ENCODE peak calls at places on chromosome 3, in seven cellular contexts. X, K, N, Y, S, E and I are unnamed samples.

GRCh38 chr3:46646700-46647099 is 34.4 kb downstream of the FAM240A start:
- DNase-seq in X (no peak), K (peak), N (no peak), Y (no peak), S (no peak), E (no peak), I (no peak)

GRCh38 chr3:146814601-146815315 is 209.6 kb upstream of the PLSCR5 start:
- DNase-seq in X (no peak), K (peak), N (no peak), Y (no peak), S (no peak), E (no peak), I (no peak)

GRCh38 chr3:150235799-150236198 is 172.3 kb upstream of the TSC22D2 start:
- DNase-seq in X (no peak), K (peak), N (no peak), Y (no peak), S (peak), E (no peak), I (no peak)

GRCh38 chr3:152961323-152961722 is 126.4 kb downstream of the P2RY1 start:
- DNase-seq in X (peak), K (peak), N (no peak), Y (no peak), S (peak), E (no peak), I (no peak)

GRCh38 chr3:194598771-194599557 is 34.3 kb downstream of the TMEM44 start:
- DNase-seq in X (no peak), K (peak), N (no peak), Y (peak), S (no peak), E (no peak), I (no peak)

GRCh38 chr3:55870576-55870975 is 383.5 kb upstream of the WNT5A start:
- DNase-seq in X (no peak), K (no peak), N (no peak), Y (no peak), S (no peak), E (no peak), I (no peak)

GRCh38 chr3:38022301-38022700 is 7.1 kb downstream of the PLCD1 start:
- DNase-seq in X (peak), K (no peak), N (no peak), Y (no peak), S (no peak), E (no peak), I (no peak)

GRCh38 chr3:27633224-27633545 is 88.9 kb downstream of the EOMES start:
- DNase-seq in X (no peak), K (peak), N (no peak), Y (no peak), S (no peak), E (peak), I (no peak)

GRCh38 chr3:43919067-43919466 is 228.3 kb downstream of the ABHD5 start:
- DNase-seq in X (no peak), K (no peak), N (no peak), Y (no peak), S (no peak), E (no peak), I (no peak)

GRCh38 chr3:126481808-126482502 is 6.3 kb upstream of the ZXDC start:
- DNase-seq in X (peak), K (peak), N (peak), Y (peak), S (no peak), E (no peak), I (no peak)

GRCh38 chr3:120566243-120566980 is 29.7 kb upstream of the NDUFB4 start:
- DNase-seq in X (no peak), K (no peak), N (no peak), Y (no peak), S (no peak), E (no peak), I (no peak)

GRCh38 chr3:120568198-120568523 is 28.0 kb upstream of the NDUFB4 start:
- DNase-seq in X (no peak), K (no peak), N (no peak), Y (no peak), S (no peak), E (no peak), I (no peak)

GRCh38 chr3:120568624-120569023 is 27.5 kb upstream of the NDUFB4 start:
- DNase-seq in X (no peak), K (peak), N (no peak), Y (no peak), S (no peak), E (no peak), I (no peak)

GRCh38 chr3:120569224-120569915 is 26.8 kb upstream of the NDUFB4 start:
- DNase-seq in X (no peak), K (peak), N (no peak), Y (no peak), S (peak), E (no peak), I (no peak)

GRCh38 chr3:120567370-120568197 is 28.6 kb upstream of the NDUFB4 start:
- DNase-seq in X (peak), K (peak), N (no peak), Y (no peak), S (peak), E (peak), I (no peak)
- TF ChIP-seq CTCF in X (peak), K (peak), N (peak), Y (peak), S (peak), E (no peak), I (no peak)

DNA sequence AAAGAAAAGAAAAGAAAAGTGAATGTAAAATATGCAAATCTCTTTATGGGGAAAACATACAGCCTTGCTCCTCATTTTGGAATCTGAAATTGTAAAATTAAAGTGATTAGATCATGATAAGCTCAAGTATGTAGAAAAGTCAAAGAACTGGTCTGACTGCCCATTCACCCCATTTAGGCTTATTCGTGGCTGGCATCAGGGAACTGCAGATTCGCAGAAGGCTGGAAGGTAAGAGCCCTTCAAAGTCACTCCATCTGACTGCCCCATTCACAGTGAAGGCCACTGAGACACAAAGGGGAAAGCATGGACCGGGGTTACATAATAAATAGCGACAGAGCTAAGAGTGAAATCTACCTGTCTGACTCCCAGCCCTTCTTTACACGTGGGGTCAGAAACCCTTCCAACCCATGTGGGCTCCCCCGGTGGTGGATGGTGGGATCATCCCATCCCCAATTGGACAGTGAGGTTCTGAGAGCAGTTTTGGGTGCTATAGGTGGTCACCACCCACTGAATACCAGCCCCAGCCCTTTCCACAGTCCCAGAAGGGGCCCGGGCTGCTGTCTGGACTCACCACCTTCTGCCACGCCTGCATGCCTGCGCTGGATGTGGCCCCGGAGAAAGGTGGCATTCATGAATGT is 18.1 kb downstream of the DZIP1L start:
- DNase-seq in X (no peak), K (no peak), N (no peak), Y (no peak), S (no peak), E (no peak), I (no peak)
- TF ChIP-seq CTCF in X (peak), K (peak), N (no peak), Y (no peak), S (peak), E (no peak), I (no peak)

GRCh38 chr3:143120716-143121239 is 1.2 kb downstream of the CHST2 start:
- DNase-seq in X (peak), K (peak), N (no peak), Y (peak), S (peak), E (no peak), I (peak)
- TF ChIP-seq CTCF in X (no peak), K (peak), N (no peak), Y (no peak), S (no peak), E (no peak), I (no peak)

DNA sequence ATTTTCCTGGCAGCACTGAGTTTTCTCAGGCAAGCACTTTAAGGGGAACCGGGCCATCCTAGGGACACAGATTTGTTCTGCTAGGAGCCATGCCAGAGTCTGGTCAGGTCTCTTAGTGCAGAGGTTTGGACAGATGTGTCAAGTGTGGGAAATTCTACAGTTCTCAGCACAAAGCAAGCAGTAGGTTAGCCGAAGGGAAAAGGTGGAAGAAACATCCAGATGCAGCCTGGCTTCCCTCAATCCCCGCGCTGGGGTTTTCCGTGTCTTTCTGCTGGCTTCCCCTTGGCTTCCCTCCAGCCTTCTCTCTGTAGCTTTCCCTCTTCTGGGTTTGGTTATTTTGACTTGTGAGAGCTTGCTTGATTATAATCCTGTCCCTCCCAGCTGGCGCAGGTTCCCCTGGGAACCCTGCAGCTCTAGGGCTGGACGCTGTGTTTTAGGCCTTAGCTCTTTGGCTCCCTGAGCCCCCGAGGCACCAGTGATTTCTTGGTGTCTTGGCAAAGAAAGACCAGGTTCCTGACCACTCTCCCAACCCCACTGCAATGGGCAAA is 4.1 kb downstream of the TF start:
- DNase-seq in X (no peak), K (no peak), N (no peak), Y (no peak), S (no peak), E (no peak), I (no peak)
- TF ChIP-seq CTCF in X (no peak), K (no peak), N (no peak), Y (no peak), S (no peak), E (no peak), I (no peak)

DNA sequence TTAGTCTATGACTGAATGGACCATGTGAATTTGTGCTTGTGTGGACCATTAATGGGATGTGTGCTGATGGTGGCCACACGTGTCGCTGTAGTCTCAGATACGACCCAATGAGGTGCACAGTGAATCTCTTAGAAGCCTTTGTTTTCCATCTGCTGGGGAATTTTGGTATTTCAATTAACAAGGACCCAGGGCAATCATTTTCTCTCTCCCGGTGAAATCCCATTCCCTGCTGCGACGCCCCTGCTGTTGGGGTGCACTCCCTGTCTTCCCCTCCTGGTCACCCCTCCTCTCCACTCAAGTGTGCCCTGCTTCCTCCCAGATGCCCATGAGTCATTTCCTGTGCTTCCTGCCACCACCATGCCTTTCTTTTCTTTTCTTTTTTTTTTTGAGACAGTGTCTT is 32.7 kb downstream of the EBLN2 start:
- DNase-seq in X (no peak), K (no peak), N (no peak), Y (no peak), S (no peak), E (no peak), I (no peak)
- TF ChIP-seq CTCF in X (no peak), K (no peak), N (no peak), Y (no peak), S (peak), E (no peak), I (no peak)

GRCh38 chr3:169563775-169564059 is 99.8 kb downstream of the MECOM start:
- DNase-seq in X (no peak), K (no peak), N (no peak), Y (no peak), S (no peak), E (no peak), I (no peak)

GRCh38 chr3:169562988-169563774 is 100.3 kb downstream of the MECOM start:
- DNase-seq in X (no peak), K (no peak), N (no peak), Y (no peak), S (no peak), E (no peak), I (no peak)

GRCh38 chr3:169564883-169565282 is 98.6 kb downstream of the MECOM start:
- DNase-seq in X (no peak), K (no peak), N (no peak), Y (no peak), S (no peak), E (no peak), I (no peak)
- TF ChIP-seq CTCF in X (peak), K (no peak), N (no peak), Y (no peak), S (peak), E (no peak), I (no peak)

DNA sequence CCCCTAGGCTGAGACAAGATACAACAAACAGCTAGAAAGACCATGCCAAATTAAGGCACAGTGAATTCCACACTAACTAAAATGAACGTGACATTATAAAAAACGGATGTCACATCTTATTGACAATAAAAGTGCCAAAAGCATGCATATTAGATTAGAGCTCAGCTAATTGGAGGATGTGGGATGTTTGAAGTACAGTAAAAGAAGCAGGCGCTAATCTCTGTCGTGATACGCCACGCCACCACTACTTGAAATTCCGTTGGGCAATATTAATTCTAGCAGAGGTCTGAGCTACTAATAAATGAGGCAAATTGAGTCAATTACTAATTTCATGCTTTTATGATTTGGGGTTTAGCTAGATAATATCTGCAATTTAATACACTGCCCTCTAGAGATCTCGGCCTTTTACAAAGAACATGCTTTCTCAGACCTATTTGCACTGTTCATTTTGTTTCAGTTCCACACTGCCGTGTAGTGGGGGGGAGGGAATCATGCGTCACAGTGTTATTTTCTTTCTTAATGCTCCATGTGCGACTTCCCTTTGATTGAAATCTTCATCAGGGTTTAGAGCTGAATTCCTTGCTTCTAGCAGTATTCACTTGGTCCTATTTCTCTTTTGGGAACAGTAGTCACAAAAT is 52.9 kb upstream of the ROBO2 start:
- DNase-seq in X (no peak), K (no peak), N (no peak), Y (no peak), S (no peak), E (no peak), I (no peak)
- TF ChIP-seq CTCF in X (no peak), K (no peak), N (no peak), Y (no peak), S (no peak), E (no peak), I (no peak)